ENCODE peak calls at places on chromosomes 2 and 18, in ten cellular contexts. One of them, this sample, is unnamed.

GRCh38 chr2:67462741-67463496 is 65.8 kb downstream of the ETAA1 start:
- DNase-seq in CD4-positive, alpha-beta T cell: no peak
- DNase-seq in CD8-positive, alpha-beta T cell: no peak
- DNase-seq in skeletal muscle cell: no peak
- DNase-seq in dorsolateral prefrontal cortex: no peak
- DNase-seq in stimulated activated naive B cell treated with anti-CD40 and anti-IgM and Interleukin-4, amounts not matched to agents 10 μg/mL and 1 μg/mL and 100 μg/mL, for 72 hours: no peak
- DNase-seq in HS-5: no peak
- DNase-seq in stimulated activated CD8-positive, alpha-beta memory T cell treated with anti-CD3 and anti-CD28 coated beads, Interleukin-12 subunit alpha, Interleukin-12 subunit beta, amount 100 ng/mL, for 4 hours: no peak
- DNase-seq in GM03348: no peak
- DNase-seq in GM12865: no peak
- DNase-seq in this sample: no peak

GRCh38 chr18:48459471-48459870 is 50.3 kb upstream of the ZBTB7C start:
- DNase-seq in CD4-positive, alpha-beta T cell: no peak
- DNase-seq in CD8-positive, alpha-beta T cell: no peak
- DNase-seq in skeletal muscle cell: no peak
- DNase-seq in dorsolateral prefrontal cortex: no peak
- DNase-seq in stimulated activated naive B cell treated with anti-CD40 and anti-IgM and Interleukin-4, amounts not matched to agents 10 μg/mL and 1 μg/mL and 100 μg/mL, for 72 hours: no peak
- DNase-seq in HS-5: no peak
- DNase-seq in stimulated activated CD8-positive, alpha-beta memory T cell treated with anti-CD3 and anti-CD28 coated beads, Interleukin-12 subunit alpha, Interleukin-12 subunit beta, amount 100 ng/mL, for 4 hours: no peak
- DNase-seq in GM03348: no peak
- DNase-seq in GM12865: no peak
- DNase-seq in this sample: no peak

GRCh38 chr18:60096428-60096827 is 196.6 kb downstream of the PMAIP1 start:
- DNase-seq in CD4-positive, alpha-beta T cell: no peak
- DNase-seq in CD8-positive, alpha-beta T cell: no peak
- DNase-seq in skeletal muscle cell: no peak
- DNase-seq in dorsolateral prefrontal cortex: no peak
- DNase-seq in stimulated activated naive B cell treated with anti-CD40 and anti-IgM and Interleukin-4, amounts not matched to agents 10 μg/mL and 1 μg/mL and 100 μg/mL, for 72 hours: no peak
- DNase-seq in HS-5: no peak
- DNase-seq in stimulated activated CD8-positive, alpha-beta memory T cell treated with anti-CD3 and anti-CD28 coated beads, Interleukin-12 subunit alpha, Interleukin-12 subunit beta, amount 100 ng/mL, for 4 hours: no peak
- DNase-seq in GM03348: no peak
- DNase-seq in GM12865: no peak
- DNase-seq in this sample: no peak

GRCh38 chr2:134217924-134218323 is 35.9 kb upstream of the MGAT5 start:
- DNase-seq in CD4-positive, alpha-beta T cell: no peak
- DNase-seq in CD8-positive, alpha-beta T cell: no peak
- DNase-seq in skeletal muscle cell: peak
- DNase-seq in dorsolateral prefrontal cortex: no peak
- DNase-seq in stimulated activated naive B cell treated with anti-CD40 and anti-IgM and Interleukin-4, amounts not matched to agents 10 μg/mL and 1 μg/mL and 100 μg/mL, for 72 hours: no peak
- DNase-seq in HS-5: no peak
- DNase-seq in stimulated activated CD8-positive, alpha-beta memory T cell treated with anti-CD3 and anti-CD28 coated beads, Interleukin-12 subunit alpha, Interleukin-12 subunit beta, amount 100 ng/mL, for 4 hours: no peak
- DNase-seq in GM03348: no peak
- DNase-seq in GM12865: peak
- DNase-seq in this sample: no peak

GRCh38 chr2:66555076-66555475 is 120.2 kb downstream of the MEIS1 start:
- DNase-seq in CD4-positive, alpha-beta T cell: no peak
- DNase-seq in CD8-positive, alpha-beta T cell: no peak
- DNase-seq in skeletal muscle cell: no peak
- DNase-seq in dorsolateral prefrontal cortex: no peak
- DNase-seq in stimulated activated naive B cell treated with anti-CD40 and anti-IgM and Interleukin-4, amounts not matched to agents 10 μg/mL and 1 μg/mL and 100 μg/mL, for 72 hours: no peak
- DNase-seq in HS-5: no peak
- DNase-seq in stimulated activated CD8-positive, alpha-beta memory T cell treated with anti-CD3 and anti-CD28 coated beads, Interleukin-12 subunit alpha, Interleukin-12 subunit beta, amount 100 ng/mL, for 4 hours: no peak
- DNase-seq in GM03348: no peak
- DNase-seq in GM12865: no peak
- DNase-seq in this sample: no peak

GRCh38 chr2:171531836-171532450 is 9.7 kb downstream of the CYBRD1 start:
- DNase-seq in CD4-positive, alpha-beta T cell: no peak
- DNase-seq in CD8-positive, alpha-beta T cell: no peak
- DNase-seq in skeletal muscle cell: no peak
- DNase-seq in dorsolateral prefrontal cortex: no peak
- DNase-seq in stimulated activated naive B cell treated with anti-CD40 and anti-IgM and Interleukin-4, amounts not matched to agents 10 μg/mL and 1 μg/mL and 100 μg/mL, for 72 hours: no peak
- DNase-seq in HS-5: no peak
- DNase-seq in stimulated activated CD8-positive, alpha-beta memory T cell treated with anti-CD3 and anti-CD28 coated beads, Interleukin-12 subunit alpha, Interleukin-12 subunit beta, amount 100 ng/mL, for 4 hours: no peak
- DNase-seq in GM03348: peak
- DNase-seq in GM12865: no peak
- DNase-seq in this sample: no peak

GRCh38 chr2:125745514-125745913 is 910.4 kb upstream of the GYPC start:
- DNase-seq in CD4-positive, alpha-beta T cell: no peak
- DNase-seq in CD8-positive, alpha-beta T cell: no peak
- DNase-seq in skeletal muscle cell: no peak
- DNase-seq in dorsolateral prefrontal cortex: peak
- DNase-seq in stimulated activated naive B cell treated with anti-CD40 and anti-IgM and Interleukin-4, amounts not matched to agents 10 μg/mL and 1 μg/mL and 100 μg/mL, for 72 hours: no peak
- DNase-seq in HS-5: no peak
- DNase-seq in stimulated activated CD8-positive, alpha-beta memory T cell treated with anti-CD3 and anti-CD28 coated beads, Interleukin-12 subunit alpha, Interleukin-12 subunit beta, amount 100 ng/mL, for 4 hours: no peak
- DNase-seq in GM03348: no peak
- DNase-seq in GM12865: peak
- DNase-seq in this sample: no peak

GRCh38 chr2:223760838-223761502 is 76.4 kb downstream of the AP1S3 start:
- DNase-seq in CD4-positive, alpha-beta T cell: peak
- DNase-seq in CD8-positive, alpha-beta T cell: peak
- DNase-seq in skeletal muscle cell: peak
- DNase-seq in dorsolateral prefrontal cortex: no peak
- DNase-seq in stimulated activated naive B cell treated with anti-CD40 and anti-IgM and Interleukin-4, amounts not matched to agents 10 μg/mL and 1 μg/mL and 100 μg/mL, for 72 hours: no peak
- DNase-seq in HS-5: peak
- DNase-seq in stimulated activated CD8-positive, alpha-beta memory T cell treated with anti-CD3 and anti-CD28 coated beads, Interleukin-12 subunit alpha, Interleukin-12 subunit beta, amount 100 ng/mL, for 4 hours: peak
- DNase-seq in GM03348: peak
- DNase-seq in GM12865: peak
- DNase-seq in this sample: no peak

GRCh38 chr2:9174771-9175441 is 31.7 kb upstream of the ASAP2 start:
- DNase-seq in CD4-positive, alpha-beta T cell: no peak
- DNase-seq in CD8-positive, alpha-beta T cell: no peak
- DNase-seq in skeletal muscle cell: peak
- DNase-seq in dorsolateral prefrontal cortex: no peak
- DNase-seq in stimulated activated naive B cell treated with anti-CD40 and anti-IgM and Interleukin-4, amounts not matched to agents 10 μg/mL and 1 μg/mL and 100 μg/mL, for 72 hours: no peak
- DNase-seq in HS-5: peak
- DNase-seq in stimulated activated CD8-positive, alpha-beta memory T cell treated with anti-CD3 and anti-CD28 coated beads, Interleukin-12 subunit alpha, Interleukin-12 subunit beta, amount 100 ng/mL, for 4 hours: no peak
- DNase-seq in GM03348: peak
- DNase-seq in GM12865: peak
- DNase-seq in this sample: no peak

GRCh38 chr18:10235553-10235952 is 218.9 kb upstream of the APCDD1 start:
- DNase-seq in CD4-positive, alpha-beta T cell: no peak
- DNase-seq in CD8-positive, alpha-beta T cell: no peak
- DNase-seq in skeletal muscle cell: no peak
- DNase-seq in dorsolateral prefrontal cortex: no peak
- DNase-seq in stimulated activated naive B cell treated with anti-CD40 and anti-IgM and Interleukin-4, amounts not matched to agents 10 μg/mL and 1 μg/mL and 100 μg/mL, for 72 hours: no peak
- DNase-seq in HS-5: no peak
- DNase-seq in stimulated activated CD8-positive, alpha-beta memory T cell treated with anti-CD3 and anti-CD28 coated beads, Interleukin-12 subunit alpha, Interleukin-12 subunit beta, amount 100 ng/mL, for 4 hours: no peak
- DNase-seq in GM03348: no peak
- DNase-seq in GM12865: no peak
- DNase-seq in this sample: no peak

GRCh38 chr2:147364597-147364996 is 480.2 kb upstream of the ACVR2A start:
- DNase-seq in CD4-positive, alpha-beta T cell: no peak
- DNase-seq in CD8-positive, alpha-beta T cell: no peak
- DNase-seq in skeletal muscle cell: no peak
- DNase-seq in dorsolateral prefrontal cortex: no peak
- DNase-seq in stimulated activated naive B cell treated with anti-CD40 and anti-IgM and Interleukin-4, amounts not matched to agents 10 μg/mL and 1 μg/mL and 100 μg/mL, for 72 hours: no peak
- DNase-seq in HS-5: no peak
- DNase-seq in stimulated activated CD8-positive, alpha-beta memory T cell treated with anti-CD3 and anti-CD28 coated beads, Interleukin-12 subunit alpha, Interleukin-12 subunit beta, amount 100 ng/mL, for 4 hours: no peak
- DNase-seq in GM03348: no peak
- DNase-seq in GM12865: peak
- DNase-seq in this sample: no peak

GRCh38 chr2:233061591-233062446 is 1.7 kb downstream of the INPP5D start:
- DNase-seq in CD4-positive, alpha-beta T cell: no peak
- DNase-seq in CD8-positive, alpha-beta T cell: no peak
- DNase-seq in skeletal muscle cell: no peak
- DNase-seq in dorsolateral prefrontal cortex: no peak
- DNase-seq in stimulated activated naive B cell treated with anti-CD40 and anti-IgM and Interleukin-4, amounts not matched to agents 10 μg/mL and 1 μg/mL and 100 μg/mL, for 72 hours: peak
- DNase-seq in HS-5: no peak
- DNase-seq in stimulated activated CD8-positive, alpha-beta memory T cell treated with anti-CD3 and anti-CD28 coated beads, Interleukin-12 subunit alpha, Interleukin-12 subunit beta, amount 100 ng/mL, for 4 hours: no peak
- DNase-seq in GM03348: no peak
- DNase-seq in GM12865: peak
- DNase-seq in this sample: no peak

GRCh38 chr18:25121442-25121841 is 230.5 kb downstream of the ZNF521 start:
- DNase-seq in CD4-positive, alpha-beta T cell: no peak
- DNase-seq in CD8-positive, alpha-beta T cell: no peak
- DNase-seq in skeletal muscle cell: no peak
- DNase-seq in dorsolateral prefrontal cortex: no peak
- DNase-seq in stimulated activated naive B cell treated with anti-CD40 and anti-IgM and Interleukin-4, amounts not matched to agents 10 μg/mL and 1 μg/mL and 100 μg/mL, for 72 hours: no peak
- DNase-seq in HS-5: no peak
- DNase-seq in stimulated activated CD8-positive, alpha-beta memory T cell treated with anti-CD3 and anti-CD28 coated beads, Interleukin-12 subunit alpha, Interleukin-12 subunit beta, amount 100 ng/mL, for 4 hours: no peak
- DNase-seq in GM03348: no peak
- DNase-seq in GM12865: no peak
- DNase-seq in this sample: no peak

GRCh38 chr18:68840554-68841263 is 42.8 kb downstream of the CCDC102B start:
- DNase-seq in CD4-positive, alpha-beta T cell: no peak
- DNase-seq in CD8-positive, alpha-beta T cell: no peak
- DNase-seq in skeletal muscle cell: peak
- DNase-seq in dorsolateral prefrontal cortex: peak
- DNase-seq in stimulated activated naive B cell treated with anti-CD40 and anti-IgM and Interleukin-4, amounts not matched to agents 10 μg/mL and 1 μg/mL and 100 μg/mL, for 72 hours: no peak
- DNase-seq in HS-5: peak
- DNase-seq in stimulated activated CD8-positive, alpha-beta memory T cell treated with anti-CD3 and anti-CD28 coated beads, Interleukin-12 subunit alpha, Interleukin-12 subunit beta, amount 100 ng/mL, for 4 hours: no peak
- DNase-seq in GM03348: peak
- DNase-seq in GM12865: no peak
- DNase-seq in this sample: no peak

GRCh38 chr2:100891911-100892642 is 72.1 kb downstream of the NPAS2 start:
- DNase-seq in CD4-positive, alpha-beta T cell: no peak
- DNase-seq in CD8-positive, alpha-beta T cell: no peak
- DNase-seq in skeletal muscle cell: no peak
- DNase-seq in dorsolateral prefrontal cortex: no peak
- DNase-seq in stimulated activated naive B cell treated with anti-CD40 and anti-IgM and Interleukin-4, amounts not matched to agents 10 μg/mL and 1 μg/mL and 100 μg/mL, for 72 hours: no peak
- DNase-seq in HS-5: peak
- DNase-seq in stimulated activated CD8-positive, alpha-beta memory T cell treated with anti-CD3 and anti-CD28 coated beads, Interleukin-12 subunit alpha, Interleukin-12 subunit beta, amount 100 ng/mL, for 4 hours: no peak
- DNase-seq in GM03348: peak
- DNase-seq in GM12865: no peak
- DNase-seq in this sample: no peak

GRCh38 chr2:101617188-101617587 is 80.3 kb upstream of the MAP4K4 start:
- DNase-seq in CD4-positive, alpha-beta T cell: no peak
- DNase-seq in CD8-positive, alpha-beta T cell: no peak
- DNase-seq in skeletal muscle cell: peak
- DNase-seq in dorsolateral prefrontal cortex: no peak
- DNase-seq in stimulated activated naive B cell treated with anti-CD40 and anti-IgM and Interleukin-4, amounts not matched to agents 10 μg/mL and 1 μg/mL and 100 μg/mL, for 72 hours: no peak
- DNase-seq in HS-5: peak
- DNase-seq in stimulated activated CD8-positive, alpha-beta memory T cell treated with anti-CD3 and anti-CD28 coated beads, Interleukin-12 subunit alpha, Interleukin-12 subunit beta, amount 100 ng/mL, for 4 hours: no peak
- DNase-seq in GM03348: peak
- DNase-seq in GM12865: no peak
- DNase-seq in this sample: no peak